ENCODE peak calls at places on chromosome 3, in four cellular contexts. W is T-helper 17 cell, H is mucosa of gallbladder, N is activated B cell treated with CpG ODN at 0.5 μM for 24 hours. E is an unnamed sample.

GRCh38 chr3:72932416-72932815 is 44.6 kb downstream of the GXYLT2 start:
- DNase-seq in N (no peak), W (no peak), H (no peak), E (no peak)

GRCh38 chr3:107525954-107526305 is 3.2 kb downstream of the BBX start:
- DNase-seq in H (no peak), N (no peak), W (no peak), E (no peak)

GRCh38 chr3:110267304-110267703 is 804.3 kb upstream of the NECTIN3 start:
- DNase-seq in N (no peak), W (no peak), H (no peak), E (no peak)

GRCh38 chr3:37129871-37130270 is 44.5 kb downstream of the LRRFIP2 start:
- DNase-seq in N (no peak), W (no peak), H (no peak), E (no peak)

GRCh38 chr3:29004885-29005599 is 275.8 kb upstream of the RBMS3 start:
- DNase-seq in H (no peak), W (no peak), N (no peak), E (no peak)

GRCh38 chr3:58102976-58103447 is 94.8 kb downstream of the FLNB start:
- DNase-seq in N (no peak), W (no peak), H (peak; percentile 40), E (no peak)

GRCh38 chr3:184236636-184237035 is 7.3 kb downstream of the VWA5B2 start:
- DNase-seq in N (no peak), W (no peak), H (no peak), E (no peak)

GRCh38 chr3:16839271-16840110 is 45.3 kb upstream of the PLCL2 start:
- DNase-seq in W (no peak), N (no peak), H (no peak), E (no peak)

GRCh38 chr3:49358884-49359225 is 702 bp upstream of the GPX1 start:
- DNase-seq in H (no peak), W (no peak), N (no peak), E (no peak)

GRCh38 chr3:78268716-78269668 is 1229.1 kb downstream of the ROBO2 start:
- DNase-seq in N (no peak), H (no peak), W (no peak), E (no peak)

GRCh38 chr3:9729419-9729818 is 2.1 kb upstream of the BRPF1 start:
- DNase-seq in H (no peak), W (no peak), N (no peak), E (no peak)

GRCh38 chr3:189148090-189148507 is 23.7 kb upstream of the TPRG1 start:
- DNase-seq in H (peak; percentile 73), N (peak; percentile 27), W (peak; percentile 54), E (peak; percentile 49)

GRCh38 chr3:193620055-193620454 is 27.0 kb downstream of the OPA1 start:
- DNase-seq in N (no peak), H (no peak), W (no peak), E (no peak)

GRCh38 chr3:40920041-40920440 is 279.3 kb upstream of the CTNNB1 start:
- DNase-seq in H (no peak), W (no peak), N (no peak), E (no peak)

GRCh38 chr3:2976212-2976611 is 134.0 kb downstream of the IL5RA start:
- DNase-seq in N (no peak), W (no peak), H (no peak), E (no peak)

GRCh38 chr3:71074416-71074815 is 509.1 kb downstream of the FOXP1 start:
- DNase-seq in W (no peak), N (no peak), H (no peak), E (no peak)

GRCh38 chr3:46383946-46384330 is 13.2 kb downstream of the CCR5 start:
- DNase-seq in N (no peak), H (no peak), W (no peak), E (no peak)

GRCh38 chr3:52221563-52222318 is 3.7 kb downstream of the TLR9 start:
- DNase-seq in N (no peak), W (peak; percentile 53), H (no peak), E (no peak)

GRCh38 chr3:52824037-52824436 is 6.4 kb downstream of the ITIH4 start:
- DNase-seq in H (no peak), N (no peak), W (no peak), E (no peak)

GRCh38 chr3:24447836-24448235 is 46.8 kb downstream of the THRB start:
- DNase-seq in W (no peak), H (no peak), N (no peak), E (no peak)

GRCh38 chr3:47057212-47057671 is 77.8 kb downstream of the NBEAL2 start:
- DNase-seq in H (no peak), N (no peak), W (peak; percentile 18), E (no peak)

GRCh38 chr3:123021986-123022510 is 5.5 kb downstream of the SEMA5B start:
- DNase-seq in H (no peak), N (no peak), W (no peak), E (no peak)

GRCh38 chr3:16240229-16241023 is 24.3 kb downstream of the DPH3 start:
- DNase-seq in W (no peak), H (no peak), N (no peak), E (no peak)

GRCh38 chr3:151552589-151552988 is 91.7 kb upstream of the IGSF10 start:
- DNase-seq in W (no peak), N (no peak), H (no peak), E (no peak)

GRCh38 chr3:4981688-4982494 is 2.7 kb downstream of the BHLHE40 start:
- DNase-seq in W (no peak), H (no peak), N (no peak), E (no peak)

GRCh38 chr3:194688207-194688711 is 2.6 kb downstream of the FAM43A start:
- DNase-seq in W (no peak), N (no peak), H (no peak), E (peak; percentile 37)

GRCh38 chr3:187914231-187914630 is 169.0 kb upstream of the BCL6 start:
- DNase-seq in N (no peak), W (no peak), H (no peak), E (no peak)

GRCh38 chr3:38084019-38084968 is 45.3 kb downstream of the DLEC1 start:
- DNase-seq in W (no peak), H (no peak), N (peak; percentile 21), E (no peak)

GRCh38 chr3:192188218-192188835 is 539.0 kb downstream of the FGF12 start:
- DNase-seq in N (no peak), H (peak; percentile 40), W (no peak), E (peak; percentile 33)

GRCh38 chr3:140859592-140860336 is 81.9 kb upstream of the SLC25A36 start:
- DNase-seq in H (no peak), N (no peak), W (no peak), E (no peak)

E was measured in memory B cell.